ENCODE peak calls at places on chromosome 12, in five cellular contexts. Z is CD4-positive, CD25-positive, alpha-beta regulatory T cell; R is CD8-positive, alpha-beta memory T cell; F is sigmoid colon; L is uterus. U is an unnamed sample. For H3K4me1 and H3K27me3, the result is how much of the 10 kb centered on the place peaks cover.

GRCh38 chr12:55720894-55721444 is 776 bp downstream of the RDH5 start:
- DNase-seq in Z (no peak), R (no peak), F (peak), L (peak), U (no peak)

GRCh38 chr12:131054345-131055092 is 100.8 kb downstream of the ADGRD1 start:
- DNase-seq in Z (no peak), R (no peak), F (peak), L (no peak), U (no peak)

GRCh38 chr12:12172106-12172511 is 94.7 kb downstream of the LRP6 start:
- DNase-seq in Z (no peak), R (peak), F (no peak), L (no peak), U (no peak)

GRCh38 chr12:60863421-60863820 is 1267.6 kb downstream of the SLC16A7 start:
- DNase-seq in Z (no peak), R (no peak), F (no peak), L (no peak), U (no peak)

GRCh38 chr12:53365245-53365904 is 14.6 kb upstream of the SP1 start:
- DNase-seq in Z (no peak), R (no peak), F (no peak), L (no peak), U (no peak)

GRCh38 chr12:107645630-107646333 is 39.8 kb upstream of the PWP1 start:
- DNase-seq in Z (no peak), R (no peak), F (no peak), L (peak), U (no peak)

GRCh38 chr12:64583395-64584172 is 26.7 kb upstream of the RASSF3 start:
- DNase-seq in Z (peak), R (no peak), F (peak), L (peak), U (no peak)

GRCh38 chr12:27300251-27300650 is 32.4 kb upstream of the BMAL2 start:
- DNase-seq in Z (no peak), R (no peak), F (no peak), L (no peak), U (no peak)

GRCh38 chr12:132228535-132229422 is 84.5 kb downstream of the NOC4L start:
- DNase-seq in Z (no peak), R (no peak), F (peak), L (no peak), U (no peak)

GRCh38 chr12:27292718-27293117 is 39.9 kb upstream of the BMAL2 start:
- DNase-seq in Z (no peak), R (no peak), F (no peak), L (no peak), U (no peak)

DNA sequence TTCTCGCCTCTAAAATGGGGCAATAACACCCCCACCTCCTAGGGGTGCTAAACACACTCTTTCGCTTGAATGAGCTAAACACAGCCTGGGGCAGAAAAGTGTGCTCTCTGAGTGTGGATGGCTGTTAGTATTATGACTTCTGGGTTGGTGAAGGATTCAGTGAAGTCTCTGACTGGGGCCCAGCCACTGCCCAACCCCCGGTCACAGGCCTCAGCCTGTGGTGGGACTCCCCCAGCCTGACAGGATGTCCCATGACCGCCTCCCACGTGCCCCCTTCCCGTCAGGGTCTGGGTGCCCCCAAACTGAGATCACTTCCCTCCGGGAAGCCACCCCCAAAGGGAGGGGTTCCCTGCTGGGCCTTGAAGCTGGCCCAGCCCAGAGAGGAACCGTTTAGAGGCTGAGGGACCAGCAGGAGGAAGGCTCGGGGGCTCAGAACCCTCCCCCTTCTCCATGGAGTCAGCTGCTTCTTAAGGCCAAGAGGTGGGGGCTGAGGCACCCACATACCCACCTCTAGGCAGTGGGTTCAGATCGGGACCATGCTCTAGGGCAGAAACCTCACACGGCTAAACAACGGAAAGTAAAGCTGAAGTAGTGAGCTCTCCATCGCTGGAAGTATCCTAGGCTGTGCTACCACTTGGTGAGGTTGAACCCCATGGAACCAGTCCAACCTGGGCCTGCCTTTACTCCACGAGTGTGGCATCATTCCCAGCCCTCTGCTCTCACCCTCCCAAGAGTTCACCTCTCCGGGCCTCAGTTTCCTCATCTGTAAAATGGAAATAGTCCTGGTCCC is 13.8 kb downstream of the DTX1 start:
- DNase-seq in Z (no peak), R (peak), F (no peak), L (peak), U (peak)
- H3K27ac ChIP-seq in Z (peak), R (no peak), F (no peak), L (no peak), U (no peak)

GRCh38 chr12:122870163-122870842 is 25.6 kb downstream of the VPS37B start:
- DNase-seq in Z (no peak), R (no peak), F (peak), L (no peak), U (peak)
- H3K4me1 ChIP-seq in Z (under half), R (half or more), F (under half), L (under half), U (under half)

DNA sequence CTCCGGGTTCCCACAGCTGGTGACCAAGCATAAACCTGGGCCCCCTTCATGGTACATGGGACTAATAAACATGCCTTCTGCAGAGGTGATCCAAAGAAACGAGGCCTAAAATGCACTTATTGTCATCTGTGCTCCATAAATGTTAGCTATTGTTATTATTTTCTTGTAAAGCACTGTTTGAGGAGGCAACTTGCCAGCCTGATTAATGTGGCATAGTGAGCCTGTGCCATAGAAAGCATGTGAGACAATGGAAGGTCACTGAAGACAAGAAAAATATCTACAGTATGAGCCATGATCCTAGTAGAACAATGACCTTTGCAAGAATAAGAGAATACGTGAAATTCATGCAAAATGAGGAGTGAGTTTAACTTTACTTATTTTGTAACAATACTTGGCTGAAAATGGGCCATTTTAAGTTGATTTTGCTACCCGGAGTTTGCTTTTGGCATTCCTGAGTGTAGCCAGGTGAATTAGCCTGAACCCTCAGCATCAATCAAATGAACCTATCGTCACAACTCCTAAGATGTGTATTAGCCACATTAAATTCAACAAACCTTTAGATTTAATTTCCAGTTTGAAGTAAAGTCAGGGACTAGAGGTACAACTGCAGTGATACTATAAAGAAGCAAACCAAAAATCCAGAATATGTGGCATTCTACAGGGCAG is 52.2 kb downstream of the CPM start:
- DNase-seq in Z (no peak), R (no peak), F (no peak), L (no peak), U (no peak)
- H3K27me3 ChIP-seq in Z (under half), R (under half), F (under half), L (under half), U (under half)

DNA sequence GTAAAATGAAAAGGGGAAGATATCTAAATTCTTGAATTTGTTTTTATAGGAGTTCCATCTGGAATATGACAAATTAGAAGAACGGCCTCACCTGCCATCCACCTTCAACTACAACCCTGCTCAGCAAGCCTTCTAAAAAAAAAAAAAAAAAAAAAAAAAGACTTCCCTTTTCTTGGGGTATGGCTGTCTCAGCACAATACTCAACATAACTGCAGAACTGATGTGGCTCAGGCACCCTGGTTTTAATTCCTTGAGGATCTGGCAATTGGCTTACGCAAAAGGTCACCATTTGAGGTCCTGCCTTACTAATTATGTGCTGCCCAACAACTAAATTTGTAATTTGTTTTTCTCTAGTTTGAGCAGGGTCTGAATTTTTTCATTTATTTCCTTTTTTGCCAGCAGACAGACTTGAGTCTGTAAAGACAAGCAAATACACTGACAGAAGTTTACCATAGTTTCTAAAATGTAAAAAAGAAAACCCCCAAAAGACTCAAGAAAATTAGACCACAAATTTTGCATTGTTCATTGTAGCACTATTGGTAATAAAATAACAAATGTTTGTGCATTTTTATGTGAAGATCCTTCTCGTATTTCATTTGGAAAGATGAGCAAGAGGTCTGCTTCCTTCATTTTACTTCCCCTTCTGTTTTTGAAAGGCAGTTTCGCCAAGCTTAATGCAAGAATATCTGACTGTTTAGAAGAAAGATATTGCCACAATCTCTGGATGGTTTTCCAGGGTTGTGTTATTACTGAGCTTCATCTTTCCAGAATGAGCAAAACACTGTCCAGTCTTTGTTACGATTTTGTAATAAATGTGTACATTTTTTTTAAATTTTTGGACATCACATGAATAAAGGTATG is 12.1 kb upstream of the KCNMB4 start:
- DNase-seq in Z (no peak), R (no peak), F (no peak), L (no peak), U (no peak)
- H3K27ac ChIP-seq in Z (no peak), R (no peak), F (no peak), L (no peak), U (no peak)

GRCh38 chr12:50660425-50660822 is 103.5 kb upstream of the ATF1 start:
- DNase-seq in Z (no peak), R (no peak), F (no peak), L (no peak), U (no peak)
- H3K4me1 ChIP-seq in Z (under half), R (under half), F (under half), L (under half), U (under half)